ENCODE peak calls at places on chromosomes 16 and 17, in five cellular contexts. Z, U, C, A and F are unnamed samples.

GRCh38 chr17:74654742-74655141 is 31.2 kb upstream of the CD300E start:
- DNase-seq in U (no peak), C (no peak), Z (no peak), A (no peak), F (no peak)

GRCh38 chr16:63361032-63361624 is 1324.9 kb upstream of the CDH8 start:
- DNase-seq in C (peak; percentile 15), U (no peak), A (peak; percentile 36), Z (peak; percentile 46), F (no peak)

GRCh38 chr17:43342601-43342905 is 56.2 kb upstream of the ARL4D start:
- DNase-seq in U (no peak), Z (no peak), C (no peak), A (no peak), F (no peak)

GRCh38 chr16:87955302-87956168 is 4.3 kb downstream of the BANP start:
- DNase-seq in A (peak; percentile 26), U (no peak), Z (no peak), C (no peak), F (no peak)

GRCh38 chr17:6910987-6911603 is 79.6 kb upstream of the TEKT1 start:
- DNase-seq in A (peak; percentile 46), U (no peak), Z (peak; percentile 23), C (peak; percentile 29), F (no peak)

GRCh38 chr17:79377230-79377790 is 233.5 kb downstream of the RBFOX3 start:
- DNase-seq in U (no peak), A (no peak), Z (no peak), C (no peak), F (no peak)

GRCh38 chr17:35372846-35373531 is 432 bp downstream of the SLFN11 start:
- DNase-seq in U (no peak), C (no peak), Z (no peak), A (no peak), F (no peak)

GRCh38 chr16:70438325-70438982 is 446 bp downstream of the ST3GAL2 start:
- DNase-seq in Z (no peak), C (no peak), A (peak; percentile 41), U (no peak), F (no peak)

GRCh38 chr16:85615014-85615851 is 2.1 kb downstream of the GSE1 start:
- DNase-seq in C (peak; percentile 93), U (no peak), Z (peak; percentile 79), A (peak; percentile 68), F (no peak)

GRCh38 chr16:28863929-28864886 is 565 bp downstream of the SH2B1 start:
- DNase-seq in Z (no peak), C (no peak), A (peak; percentile 41), U (no peak), F (no peak)

GRCh38 chr17:14211778-14212177 is 24.9 kb downstream of the CDRT15 start:
- DNase-seq in Z (no peak), C (no peak), U (no peak), A (no peak), F (no peak)

GRCh38 chr16:65497571-65497970 is 375.7 kb upstream of the CDH11 start:
- DNase-seq in U (no peak), A (no peak), Z (no peak), C (no peak), F (no peak)

GRCh38 chr17:81599719-81600486 is 37.0 kb downstream of the NPLOC4 start:
- DNase-seq in U (no peak), A (no peak), C (no peak), Z (no peak), F (no peak)

GRCh38 chr17:21249086-21249795 is 4.0 kb downstream of the NATD1 start:
- DNase-seq in C (no peak), A (no peak), U (no peak), Z (no peak), F (no peak)

GRCh38 chr16:9077001-9077809 is 14.2 kb upstream of the HAPSTR1 start:
- DNase-seq in C (peak; percentile 47), A (no peak), U (no peak), Z (peak; percentile 31), F (no peak)

GRCh38 chr17:79933863-79934652 is 94.8 kb upstream of the CBX4 start:
- DNase-seq in Z (no peak), U (no peak), C (no peak), A (no peak), F (no peak)

GRCh38 chr17:42891539-42892152 is 9.0 kb upstream of the G6PC1 start:
- DNase-seq in C (no peak), U (no peak), A (no peak), Z (peak; percentile 63), F (no peak)

GRCh38 chr16:88467433-88468051 is 14.5 kb downstream of the ZFPM1 start:
- DNase-seq in U (no peak), A (peak; percentile 47), C (no peak), Z (no peak), F (no peak)

GRCh38 chr17:77343031-77343866 is 202.5 kb downstream of the SEC14L1 start:
- DNase-seq in C (no peak), Z (no peak), U (no peak), A (no peak), F (no peak)

GRCh38 chr17:41785091-41785875 is 1.2 kb downstream of the JUP start:
- DNase-seq in A (peak; percentile 92), U (peak; percentile 89), C (no peak), Z (no peak), F (no peak)

GRCh38 chr17:50638851-50639767 is 4.4 kb downstream of the ABCC3 start:
- DNase-seq in U (no peak), C (peak; percentile 99), Z (peak; percentile 58), A (no peak), F (no peak)

GRCh38 chr16:6725634-6726331 is 606.9 kb upstream of the RBFOX1 start:
- DNase-seq in U (no peak), A (peak; percentile 12), Z (no peak), C (no peak), F (no peak)

GRCh38 chr17:79778504-79779087 is 648 bp downstream of the CBX2 start:
- DNase-seq in Z (no peak), U (no peak), A (peak; percentile 65), C (no peak), F (no peak)

GRCh38 chr17:73801455-73802100 is 157.3 kb upstream of the SDK2 start:
- DNase-seq in Z (no peak), C (no peak), U (no peak), A (no peak), F (no peak)

GRCh38 chr17:60888812-60889709 is 211.4 kb downstream of the BCAS3 start:
- DNase-seq in C (no peak), A (no peak), U (no peak), Z (no peak), F (no peak)

GRCh38 chr16:30660424-30661251 is 2.4 kb downstream of the FBRS start:
- DNase-seq in Z (no peak), C (no peak), A (no peak), U (no peak), F (no peak)

GRCh38 chr17:6667516-6667915 is 16.0 kb downstream of the C17orf100 start:
- DNase-seq in C (no peak), U (no peak), A (no peak), Z (no peak), F (no peak)

GRCh38 chr16:67339453-67339852 is 12.8 kb downstream of the LRRC36 start:
- DNase-seq in A (peak; percentile 31), Z (peak; percentile 21), C (peak; percentile 18), U (no peak), F (no peak)
- TF ChIP-seq SRF in A (no peak), Z (no peak), C (no peak), U (no peak), F (no peak)

GRCh38 chr16:78292726-78293380 is 193.4 kb downstream of the WWOX start:
- DNase-seq in Z (peak; percentile 63), A (no peak), C (no peak), U (no peak), F (no peak)
- TF ChIP-seq SRF in Z (no peak), A (no peak), C (no peak), U (no peak), F (no peak)

DNA sequence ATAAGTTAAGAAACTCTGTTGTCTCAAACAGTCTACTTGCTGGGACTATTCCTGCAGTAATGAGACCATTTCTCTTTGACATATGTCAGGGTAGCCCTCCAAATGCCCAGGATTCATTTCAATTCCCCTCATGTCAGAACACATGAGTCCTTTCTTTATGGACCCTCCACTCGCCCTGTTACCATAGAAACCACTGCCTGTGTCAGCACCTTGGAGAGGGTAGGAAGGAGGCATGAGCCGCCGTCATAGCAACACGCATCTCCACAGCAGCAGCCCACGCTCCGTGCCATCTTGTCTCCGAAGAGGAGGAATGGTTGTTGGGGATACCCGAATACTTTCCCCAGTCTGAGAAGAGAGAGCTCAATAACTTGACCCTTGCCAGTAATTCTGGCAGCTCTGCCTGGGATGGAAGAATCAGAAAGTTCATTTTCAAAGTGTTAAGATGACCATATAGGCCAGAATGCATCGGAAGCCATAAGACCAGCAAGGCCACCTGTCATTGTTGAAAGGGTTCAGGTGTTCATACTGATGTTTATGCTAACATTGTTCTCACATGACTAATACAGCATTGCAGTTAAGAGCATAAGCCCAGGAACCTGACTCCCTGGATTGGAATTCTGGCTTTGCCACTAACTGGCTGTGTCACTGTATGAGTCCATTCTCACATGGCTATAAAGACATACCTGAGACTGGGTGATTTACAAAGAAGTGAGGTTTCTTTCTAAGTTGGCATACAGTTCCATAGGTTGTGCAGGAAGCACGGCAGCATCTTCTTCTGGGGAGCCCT is 141.3 kb downstream of the ABCC12 start:
- DNase-seq in A (peak; percentile 2), C (peak; percentile 63), Z (peak; percentile 11), U (no peak), F (no peak)
- TF ChIP-seq SRF in A (no peak), C (no peak), Z (no peak), U (no peak), F (no peak)

GRCh38 chr16:54931041-54931756 is 534 bp downstream of the IRX5 start:
- DNase-seq in C (no peak), U (no peak), A (peak; percentile 51), Z (no peak), F (no peak)

GRCh38 chr16:54932737-54933254 is 2.1 kb downstream of the IRX5 start:
- DNase-seq in A (no peak), C (no peak), U (no peak), Z (no peak), F (no peak)

GRCh38 chr16:54933281-54934150 is 2.9 kb downstream of the IRX5 start:
- DNase-seq in Z (no peak), A (no peak), C (no peak), U (no peak), F (no peak)

GRCh38 chr16:54930034-54930938 is at the start of gene IRX5:
- DNase-seq in A (peak; percentile 94), U (peak; percentile 76), Z (no peak), C (peak; percentile 63), F (no peak)

DNA sequence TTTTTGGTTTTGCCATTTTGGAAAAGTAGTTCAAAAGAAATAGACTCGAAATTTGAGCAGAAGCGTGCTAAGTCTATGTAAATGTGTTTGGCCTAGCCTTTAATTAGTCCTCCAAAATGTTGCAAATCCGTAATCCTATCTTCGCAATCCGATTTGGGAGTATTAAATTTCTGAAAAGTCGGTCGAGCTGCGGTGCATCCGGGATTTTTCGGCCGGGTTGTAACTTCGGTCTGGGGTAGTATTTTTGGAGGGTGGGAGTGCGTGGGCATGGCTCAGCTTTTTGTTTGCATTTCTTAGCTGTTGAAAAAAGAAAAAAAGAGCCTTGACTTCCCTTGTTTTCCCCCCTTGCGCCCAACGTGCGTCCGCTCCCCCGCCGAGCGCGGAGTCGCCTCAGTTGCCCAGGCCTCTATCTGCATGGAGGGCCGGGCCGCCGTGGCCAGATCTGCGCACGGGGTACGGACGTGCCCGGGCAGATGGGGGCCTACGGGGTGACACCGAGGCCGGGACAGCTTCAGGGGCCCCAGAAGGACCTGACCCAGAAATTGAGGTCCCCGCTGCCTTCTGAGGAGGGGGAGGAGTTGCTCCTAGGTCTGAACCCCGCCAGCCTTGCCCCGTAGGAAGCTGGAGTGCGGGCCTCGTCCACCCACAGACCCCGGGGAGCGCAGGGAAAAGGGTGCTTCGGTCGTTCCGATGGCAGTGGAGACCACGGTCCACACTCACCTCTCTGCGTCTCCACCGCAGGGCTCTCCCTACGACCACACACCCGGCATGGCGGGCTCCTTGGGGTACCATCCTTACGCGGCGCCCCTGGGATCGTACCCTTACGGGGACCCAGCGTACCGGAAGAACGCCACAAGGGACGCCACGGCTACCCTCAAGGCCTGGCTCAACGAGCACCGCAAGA is 1.3 kb downstream of the IRX5 start:
- DNase-seq in A (no peak), Z (no peak), U (no peak), C (no peak), F (no peak)
- TF ChIP-seq SRF in A (no peak), Z (no peak), U (no peak), C (no peak), F (no peak)